ENCODE peak calls at places on chromosome 1, in five cellular contexts. I, X, U, Y and M are unnamed samples.

GRCh38 chr1:153150846-153151245 is at the start of gene SPRR2G:
- DNase-seq in I (no peak), X (no peak), U (no peak), Y (no peak), M (no peak)

GRCh38 chr1:234647245-234647644 is 37.3 kb upstream of the IRF2BP2 start:
- DNase-seq in I (no peak), X (no peak), U (no peak), Y (no peak), M (no peak)

GRCh38 chr1:97379387-97380075 is 541.3 kb downstream of the DPYD start:
- DNase-seq in I (no peak), X (no peak), U (no peak), Y (no peak), M (no peak)

GRCh38 chr1:53738205-53739108 is 507 bp downstream of the GLIS1 start:
- DNase-seq in I (no peak), X (no peak), U (peak; percentile 45), Y (no peak), M (no peak)

GRCh38 chr1:157399984-157400382 is 152.3 kb downstream of the FCRL5 start:
- DNase-seq in I (no peak), X (peak; percentile 16), U (no peak), Y (no peak), M (no peak)

GRCh38 chr1:39892611-39893595 is 8.8 kb downstream of the MYCL start:
- DNase-seq in I (no peak), X (peak; percentile 95), U (no peak), Y (peak; percentile 66), M (no peak)

GRCh38 chr1:46171351-46171750 is 3.5 kb upstream of the TSPAN1 start:
- DNase-seq in I (no peak), X (no peak), U (no peak), Y (peak; percentile 17), M (no peak)

GRCh38 chr1:46749403-46749802 is 30.5 kb upstream of the EFCAB14 start:
- DNase-seq in I (no peak), X (no peak), U (no peak), Y (no peak), M (no peak)

GRCh38 chr1:115781343-115781742 is 12.8 kb upstream of the CASQ2 start:
- DNase-seq in I (no peak), X (no peak), U (no peak), Y (no peak), M (no peak)

GRCh38 chr1:6129313-6129712 is 50.8 kb downstream of the CHD5 start:
- DNase-seq in I (no peak), X (no peak), U (peak; percentile 34), Y (no peak), M (no peak)

GRCh38 chr1:105137543-105138444 is 1388.1 kb downstream of the AMY1C start:
- DNase-seq in I (peak; percentile 43), X (peak; percentile 49), U (peak; percentile 46), Y (peak; percentile 12), M (no peak)

GRCh38 chr1:51861669-51862068 is 16.9 kb downstream of the NRDC start:
- DNase-seq in I (no peak), X (no peak), U (no peak), Y (no peak), M (no peak)